ENCODE peak calls at places on chromosomes 2 and 18, in six cellular contexts. F is NT2/D1, R is A673, D is cardiac muscle cell, C is pancreas, B is neural progenitor cell. Q is an unnamed sample.

GRCh38 chr2:238462782-238463396 is 36.2 kb downstream of the ASB1 start:
- DNase-seq in B (peak; percentile 48), F (peak; percentile 32), R (peak; percentile 69), C (no peak), D (peak; percentile 73), Q (peak; percentile 55)

GRCh38 chr2:218896501-218897393 is 16.1 kb downstream of the WNT10A start:
- DNase-seq in R (peak; percentile 48), F (no peak), C (no peak), D (no peak), B (peak; percentile 58), Q (peak; percentile 64)

GRCh38 chr18:59839241-59839640 is 60.6 kb upstream of the PMAIP1 start:
- DNase-seq in F (no peak), D (no peak), B (no peak), C (no peak), R (no peak), Q (no peak)

GRCh38 chr2:57886196-57886786 is 160.3 kb upstream of the VRK2 start:
- DNase-seq in R (no peak), F (no peak), B (peak; percentile 3), C (no peak), D (no peak), Q (no peak)

GRCh38 chr18:58484989-58485962 is 143.6 kb downstream of the ALPK2 start:
- DNase-seq in B (peak; percentile 65), R (peak; percentile 14), C (no peak), D (no peak), F (peak; percentile 13), Q (peak; percentile 58)

GRCh38 chr2:145569108-145569507 is 1049.2 kb upstream of the ZEB2 start:
- DNase-seq in C (no peak), B (no peak), R (no peak), D (peak; percentile 6), F (no peak), Q (no peak)

GRCh38 chr2:232522014-232522854 is 2.0 kb downstream of the PRSS56 start:
- DNase-seq in D (peak; percentile 29), F (no peak), R (peak; percentile 37), C (no peak), B (peak; percentile 77), Q (no peak)

GRCh38 chr2:201968045-201968444 is 65.6 kb upstream of the FZD7 start:
- DNase-seq in R (no peak), F (no peak), B (no peak), C (no peak), D (no peak), Q (no peak)

GRCh38 chr2:182259629-182260150 is 167.1 kb downstream of the PDE1A start:
- DNase-seq in D (peak; percentile 65), C (no peak), B (no peak), R (no peak), F (no peak), Q (no peak)

GRCh38 chr18:6106116-6106645 is 210.9 kb upstream of the TMEM200C start:
- DNase-seq in R (no peak), D (no peak), B (no peak), C (no peak), F (no peak), Q (no peak)

GRCh38 chr2:30335981-30336538 is 104.7 kb downstream of the LBH start:
- DNase-seq in R (no peak), D (no peak), F (no peak), C (no peak), B (no peak), Q (peak; percentile 73)

GRCh38 chr2:74497777-74498499 is 1.5 kb downstream of the LBX2 start:
- DNase-seq in D (no peak), B (peak; percentile 57), F (no peak), R (no peak), C (no peak), Q (peak; percentile 38)

GRCh38 chr2:30509716-30510115 is 62.7 kb downstream of the LCLAT1 start:
- DNase-seq in D (no peak), F (no peak), B (no peak), C (no peak), R (no peak), Q (no peak)

GRCh38 chr18:3321133-3321812 is 59.3 kb downstream of the MYL12B start:
- DNase-seq in C (no peak), F (no peak), B (no peak), D (peak; percentile 97), R (peak; percentile 80), Q (no peak)

GRCh38 chr2:197266477-197266876 is 44.1 kb downstream of the ANKRD44 start:
- DNase-seq in F (no peak), R (no peak), B (no peak), D (no peak), C (no peak), Q (no peak)

GRCh38 chr2:113602869-113603466 is 24.1 kb upstream of the RABL2A start:
- DNase-seq in D (no peak), B (no peak), F (no peak), R (no peak), C (no peak), Q (no peak)

GRCh38 chr2:223762853-223763252 is 74.5 kb downstream of the AP1S3 start:
- DNase-seq in B (no peak), R (peak; percentile 84), F (no peak), D (peak; percentile 13), C (no peak), Q (no peak)

GRCh38 chr2:58862234-58862633 is 621.1 kb upstream of the FANCL start:
- DNase-seq in D (no peak), C (no peak), B (no peak), R (no peak), F (no peak), Q (no peak)

GRCh38 chr2:65477590-65477989 is 45.2 kb upstream of the SPRED2 start:
- DNase-seq in B (no peak), F (no peak), R (no peak), C (no peak), D (peak; percentile 62), Q (peak; percentile 54)

GRCh38 chr18:13756261-13756660 is 29.8 kb downstream of the RNMT start:
- DNase-seq in C (no peak), D (no peak), R (no peak), F (no peak), B (no peak), Q (no peak)

GRCh38 chr18:741931-742512 is 29.6 kb upstream of the ENOSF1 start:
- DNase-seq in B (peak; percentile 28), C (no peak), D (peak; percentile 69), R (peak; percentile 73), F (peak; percentile 2), Q (peak; percentile 58)

GRCh38 chr2:74378007-74378406 is 2.1 kb downstream of the DCTN1 start:
- DNase-seq in F (no peak), B (no peak), C (no peak), R (no peak), D (no peak), Q (no peak)

GRCh38 chr18:63677490-63678225 is 16.0 kb upstream of the SERPINB3 start:
- DNase-seq in C (no peak), R (peak; percentile 77), F (no peak), D (peak; percentile 5), B (no peak), Q (no peak)

GRCh38 chr18:57446322-57446721 is 11.1 kb downstream of the ONECUT2 start:
- DNase-seq in R (no peak), B (peak; percentile 75), D (no peak), C (no peak), F (no peak), Q (peak; percentile 53)

GRCh38 chr2:5720426-5720825 is 28.2 kb downstream of the SOX11 start:
- DNase-seq in B (no peak), R (no peak), C (no peak), F (no peak), D (no peak), Q (no peak)

GRCh38 chr2:153519260-153519875 is 40.8 kb upstream of the RPRM start:
- DNase-seq in B (peak; percentile 69), R (peak; percentile 71), C (no peak), D (peak; percentile 63), F (peak; percentile 44), Q (peak; percentile 56)

GRCh38 chr2:194346189-194346588 is 1310.8 kb upstream of the SLC39A10 start:
- DNase-seq in B (peak; percentile 55), R (peak; percentile 30), F (no peak), C (no peak), D (no peak), Q (peak; percentile 43)

GRCh38 chr2:11680901-11681721 is 11.1 kb upstream of the NTSR2 start:
- DNase-seq in D (no peak), B (no peak), C (no peak), R (no peak), F (no peak), Q (no peak)

GRCh38 chr2:7825591-7826312 is 856.1 kb upstream of the ID2 start:
- DNase-seq in B (no peak), D (no peak), F (no peak), C (peak; percentile 45), R (no peak), Q (no peak)

GRCh38 chr2:24613154-24613814 is 122.2 kb downstream of the NCOA1 start:
- DNase-seq in B (peak; percentile 73), F (peak; percentile 61), C (no peak), R (peak; percentile 71), D (peak; percentile 81), Q (peak; percentile 91)

GRCh38 chr2:43086451-43087221 is 139.8 kb downstream of the ZFP36L2 start:
- DNase-seq in F (peak; percentile 74), C (no peak), R (peak; percentile 86), D (peak; percentile 99), B (peak; percentile 31), Q (peak; percentile 97)

GRCh38 chr2:43083278-43083677 is 143.1 kb downstream of the ZFP36L2 start:
- DNase-seq in R (no peak), B (no peak), C (no peak), D (no peak), F (no peak), Q (no peak)

GRCh38 chr2:43082878-43083261 is 143.5 kb downstream of the ZFP36L2 start:
- DNase-seq in R (no peak), F (no peak), C (no peak), D (no peak), B (no peak), Q (no peak)

GRCh38 chr2:43083710-43084698 is 142.4 kb downstream of the ZFP36L2 start:
- DNase-seq in C (no peak), D (peak; percentile 75), R (peak; percentile 55), F (no peak), B (peak; percentile 64), Q (peak; percentile 87)

GRCh38 chr2:43084699-43085091 is 141.7 kb downstream of the ZFP36L2 start:
- DNase-seq in B (no peak), D (peak; percentile 85), C (no peak), F (no peak), R (no peak), Q (peak; percentile 49)
- H3K4me1 ChIP-seq in B (peaks cover 47% of the 10 kb centered on the region), D (peaks cover 34% of the 10 kb centered on the region), C (peaks cover 7% of the 10 kb centered on the region), F (peaks cover 24% of the 10 kb centered on the region), R (peaks cover 41% of the 10 kb centered on the region), Q (peaks cover 3% of the 10 kb centered on the region)

GRCh38 chr2:208251098-208251497 is 3.8 kb downstream of the IDH1 start:
- DNase-seq in R (no peak), B (no peak), D (no peak), F (no peak), C (no peak), Q (no peak)
- H3K4me1 ChIP-seq in R (peaks cover 10% of the 10 kb centered on the region), B (peaks cover 32% of the 10 kb centered on the region), D (peaks cover 17% of the 10 kb centered on the region), F (no peaks in the 10 kb centered on the region), C (peaks cover 22% of the 10 kb centered on the region), Q (peaks cover 2% of the 10 kb centered on the region)

GRCh38 chr2:69213832-69214231 is 173.2 kb downstream of the GFPT1 start:
- DNase-seq in D (no peak), B (no peak), R (no peak), F (no peak), C (no peak), Q (no peak)
- H3K4me1 ChIP-seq in D (no peaks in the 10 kb centered on the region), B (peaks cover 5% of the 10 kb centered on the region), R (peaks cover 3% of the 10 kb centered on the region), F (peaks cover 2% of the 10 kb centered on the region), C (no peaks in the 10 kb centered on the region), Q (peaks cover 5% of the 10 kb centered on the region)

DNA sequence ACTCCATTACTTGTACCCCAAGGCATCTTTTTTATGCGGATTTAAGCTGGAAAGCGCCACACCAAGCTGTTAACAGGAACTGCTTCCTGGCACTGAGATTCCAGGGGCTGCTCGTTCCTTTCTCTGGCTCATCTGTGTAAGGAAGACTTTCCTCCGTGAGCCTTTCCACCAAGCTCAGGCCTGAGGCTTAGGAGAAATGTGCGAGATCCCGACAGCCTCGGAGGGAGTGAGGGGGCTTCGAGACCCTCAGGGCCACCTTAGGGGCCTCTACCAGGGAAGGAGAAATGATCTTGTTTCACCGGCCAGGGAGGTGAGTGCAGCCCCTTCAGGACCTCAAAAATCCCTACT is 17.1 kb downstream of the B3GNT7 start:
- DNase-seq in C (no peak), F (no peak), R (no peak), D (no peak), B (no peak), Q (no peak)
- H3K4me1 ChIP-seq in C (peaks cover 13% of the 10 kb centered on the region), F (peaks cover 6% of the 10 kb centered on the region), R (no peaks in the 10 kb centered on the region), D (peaks cover 23% of the 10 kb centered on the region), B (peaks cover 10% of the 10 kb centered on the region), Q (peaks cover 9% of the 10 kb centered on the region)

Q was measured in mesendoderm.